ENCODE peak calls at places on chromosomes 1 and 21, in seven cellular contexts. X is HepG2, D is GM12878, Q is heart left ventricle, B is right lobe of liver, K is K562, M is A549. V is an unnamed sample.

GRCh38 chr1:201515895-201516294 is 9.0 kb upstream of the CSRP1 start:
- ATAC-seq in X (no peak), D (no peak), Q (no peak), B (no peak), K (peak), M (no peak), V (no peak)

GRCh38 chr1:168676029-168676812 is 52.8 kb downstream of the DPT start:
- ATAC-seq in X (no peak), D (no peak), Q (no peak), B (no peak), K (no peak), M (no peak), V (no peak)

GRCh38 chr1:17128361-17128760 is 9.1 kb upstream of the PADI2 start:
- ATAC-seq in X (no peak), D (peak), Q (peak), B (peak), K (no peak), M (peak), V (peak)

GRCh38 chr1:21852282-21853129 is 40.4 kb downstream of the LDLRAD2 start:
- ATAC-seq in X (no peak), D (peak), Q (no peak), B (no peak), K (no peak), M (no peak), V (no peak)

GRCh38 chr1:113146242-113147072 is 73.5 kb downstream of the LRIG2 start:
- ATAC-seq in X (peak), D (peak), Q (no peak), B (peak), K (peak), M (peak), V (no peak)

GRCh38 chr1:3587133-3587733 is 24.1 kb downstream of the MEGF6 start:
- ATAC-seq in X (peak), D (no peak), Q (no peak), B (no peak), K (no peak), M (peak), V (no peak)

GRCh38 chr1:151756291-151756690 is 7.0 kb downstream of the MRPL9 start:
- ATAC-seq in X (no peak), D (no peak), Q (no peak), B (no peak), K (peak), M (peak), V (no peak)

GRCh38 chr1:171922999-171923398 is 81.7 kb downstream of the DNM3 start:
- ATAC-seq in X (no peak), D (no peak), Q (no peak), B (no peak), K (no peak), M (no peak), V (no peak)

GRCh38 chr1:219067350-219067712 is 106.3 kb upstream of the LYPLAL1 start:
- ATAC-seq in X (no peak), D (peak), Q (no peak), B (no peak), K (peak), M (peak), V (no peak)

GRCh38 chr1:179955731-179956130 is 1.1 kb downstream of the CEP350 start:
- ATAC-seq in X (no peak), D (no peak), Q (no peak), B (no peak), K (no peak), M (no peak), V (no peak)

GRCh38 chr1:179952181-179952580 is 2.4 kb upstream of the CEP350 start:
- ATAC-seq in X (no peak), D (no peak), Q (no peak), B (no peak), K (no peak), M (no peak), V (no peak)

GRCh38 chr1:179954494-179955317 is at the start of gene CEP350:
- ATAC-seq in X (peak), D (peak), Q (peak), B (peak), K (peak), M (peak), V (peak)

GRCh38 chr1:179955318-179955638 is 668 bp downstream of the CEP350 start:
- ATAC-seq in X (peak), D (peak), Q (no peak), B (peak), K (peak), M (peak), V (no peak)

DNA sequence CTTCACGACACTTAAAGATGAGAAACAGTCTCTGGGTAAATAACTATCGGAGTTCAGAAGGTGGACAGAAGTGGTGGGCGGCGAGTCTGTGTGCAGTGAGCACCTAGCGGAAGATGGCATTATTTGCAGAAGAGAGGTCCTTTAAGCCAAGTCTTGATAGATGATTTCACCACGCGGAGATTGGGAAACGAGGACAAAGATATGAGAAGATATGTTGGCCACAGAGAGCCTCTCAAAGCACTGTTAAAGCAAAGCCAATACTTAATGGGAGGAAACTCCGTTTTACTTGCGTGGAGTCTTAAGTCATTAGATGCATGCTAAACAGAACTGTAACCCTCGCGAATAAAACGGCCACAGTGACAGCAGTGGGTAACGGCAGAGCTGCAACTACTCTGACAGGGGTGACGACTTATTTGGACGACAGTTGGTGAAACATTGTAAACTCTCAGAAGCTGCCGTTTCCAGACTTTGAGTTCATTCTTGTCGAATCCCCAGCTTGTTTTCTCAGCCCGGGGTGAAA is 576 bp upstream of the CEP350 start:
- ATAC-seq in X (peak), D (peak), Q (peak), B (peak), K (peak), M (peak), V (peak)
- TF ChIP-seq POLR2A in X (no peak), D (no peak), Q (no peak), B (no peak), K (no peak), M (no peak), V (no peak)

GRCh38 chr1:109113787-109114568 is at the start of gene ELAPOR1:
- ATAC-seq in X (no peak), D (peak), Q (peak), B (peak), K (no peak), M (no peak), V (peak)
- H3K27ac ChIP-seq in X (no peak), D (no peak), Q (no peak), B (no peak), K (no peak), M (no peak), V (no peak)

GRCh38 chr1:156489166-156489934 is 11.2 kb downstream of the MEF2D start:
- ATAC-seq in X (no peak), D (peak), Q (peak), B (peak), K (peak), M (peak), V (peak)
- TF ChIP-seq POLR2A in X (no peak), D (peak), Q (no peak), B (no peak), K (no peak), M (no peak), V (no peak)

GRCh38 chr1:206714331-206715058 is 29.8 kb downstream of the MAPKAPK2 start:
- ATAC-seq in X (peak), D (peak), Q (peak), B (peak), K (no peak), M (peak), V (peak)

GRCh38 chr1:206715552-206716518 is 31.1 kb downstream of the MAPKAPK2 start:
- ATAC-seq in X (no peak), D (peak), Q (peak), B (no peak), K (peak), M (no peak), V (no peak)

GRCh38 chr1:206715120-206715519 is 30.4 kb downstream of the MAPKAPK2 start:
- ATAC-seq in X (no peak), D (no peak), Q (peak), B (no peak), K (no peak), M (peak), V (no peak)

GRCh38 chr1:206713070-206713469 is 28.4 kb downstream of the MAPKAPK2 start:
- ATAC-seq in X (no peak), D (peak), Q (no peak), B (no peak), K (no peak), M (no peak), V (no peak)

GRCh38 chr1:206713910-206714312 is 29.2 kb downstream of the MAPKAPK2 start:
- ATAC-seq in X (no peak), D (no peak), Q (no peak), B (no peak), K (peak), M (peak), V (no peak)
- H3K27ac ChIP-seq in X (no peak), D (peak), Q (peak), B (peak), K (peak), M (peak), V (peak)

GRCh38 chr21:17514124-17514481 is 1.3 kb downstream of the CXADR start:
- ATAC-seq in X (no peak), D (no peak), Q (no peak), B (no peak), K (no peak), M (no peak), V (no peak)

GRCh38 chr21:17513214-17514123 is 626 bp downstream of the CXADR start:
- ATAC-seq in X (peak), D (peak), Q (peak), B (peak), K (peak), M (peak), V (peak)

GRCh38 chr21:17506936-17507335 is 5.9 kb upstream of the CXADR start:
- ATAC-seq in X (no peak), D (no peak), Q (no peak), B (no peak), K (no peak), M (no peak), V (no peak)

DNA sequence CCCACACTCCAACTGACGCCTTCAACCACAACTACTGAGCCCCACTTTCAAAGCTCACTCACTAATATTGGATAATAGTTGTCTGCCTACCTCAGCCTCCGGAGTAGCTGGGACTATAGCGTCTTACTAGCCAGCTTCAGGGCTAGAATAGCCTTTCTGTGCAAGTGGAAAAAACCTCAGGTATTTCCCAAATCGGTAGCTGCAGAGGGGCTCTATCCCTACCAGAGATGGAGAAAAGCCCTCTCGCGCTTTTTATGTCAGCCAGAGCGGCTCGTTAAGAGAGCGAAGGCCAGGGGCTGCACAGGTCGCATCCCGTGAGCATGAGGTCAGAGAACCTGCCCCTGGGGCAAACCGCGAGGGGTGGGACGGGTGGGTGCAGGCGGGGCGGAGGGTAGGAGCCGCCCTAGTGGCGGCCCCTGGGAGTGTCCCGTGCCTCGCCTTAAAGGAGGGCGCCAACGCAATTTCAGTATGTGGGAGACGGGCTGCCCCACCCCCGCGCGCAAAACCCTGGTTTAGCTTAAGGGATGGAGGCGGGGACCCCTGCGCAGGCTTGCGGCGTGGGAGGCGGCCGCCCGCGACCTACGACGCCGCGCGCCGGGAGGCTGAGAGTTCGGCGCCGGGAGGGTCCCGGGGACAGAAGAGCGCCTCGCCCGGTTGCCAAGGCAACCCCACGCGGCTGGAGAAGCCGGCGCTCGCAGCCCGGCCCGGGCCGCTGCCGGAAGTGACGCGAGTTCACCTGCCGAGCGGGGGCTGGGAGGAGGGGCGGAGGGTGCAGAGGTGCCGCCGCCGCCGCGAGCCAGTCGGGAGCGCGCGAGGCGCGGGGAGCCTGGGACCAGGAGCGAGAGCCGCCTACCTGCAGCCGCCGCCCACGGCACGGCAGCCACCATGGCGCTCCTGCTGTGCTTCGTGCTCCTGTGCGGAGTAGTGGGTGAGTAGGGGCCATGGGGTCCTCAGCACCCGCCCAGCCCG is at the start of gene CXADR:
- ATAC-seq in X (peak), D (peak), Q (peak), B (peak), K (peak), M (peak), V (peak)
- TF ChIP-seq POLR2A in X (peak), D (peak), Q (peak), B (peak), K (no peak), M (peak), V (no peak)

GRCh38 chr1:153752072-153752471 is 23.1 kb upstream of the SLC27A3 start:
- ATAC-seq in X (no peak), D (no peak), Q (no peak), B (peak), K (no peak), M (no peak), V (peak)
- H3K27ac ChIP-seq in X (no peak), D (no peak), Q (peak), B (peak), K (no peak), M (no peak), V (no peak)

V was measured in gastroesophageal sphincter.